ENCODE peak calls at places on chromosomes 7 and 10, in ten cellular contexts. R is Right ventricle myocardium superior; U is CD4-positive, alpha-beta T cell; T is left colon; Q is activated naive CD4-positive, alpha-beta T cell treated with anti-CD3 and anti-CD28 coated beads, Interleukin-2, amount 50 U/mL, for 72 hours; B is activated CD8-positive, alpha-beta T cell treated with anti-CD3 and anti-CD28 coated beads for 36 hours; V is stimulated activated naive CD8-positive, alpha-beta T cell treated with anti-CD3 and anti-CD28 coated beads, Interleukin-15, Interleukin-2, amounts not matched to agents 100 U/mL and 50 U/mL, for 24 hours; A is HCT116; E is central memory CD8-positive, alpha-beta T cell; Y is right cardiac atrium. H is an unnamed sample.

GRCh38 chr7:610141-610530 is 90.5 kb upstream of the PDGFA start:
- ATAC-seq in R (no peak), U (no peak), T (no peak), Q (no peak), B (peak), V (peak), A (no peak), E (no peak), Y (peak), H (no peak)

GRCh38 chr7:47937711-47938573 is 10.3 kb downstream of the PKD1L1 start:
- ATAC-seq in R (no peak), U (no peak), T (no peak), Q (no peak), B (no peak), V (no peak), A (no peak), E (peak), Y (no peak), H (no peak)

GRCh38 chr10:59382831-59383295 is 20.5 kb upstream of the FAM13C start:
- ATAC-seq in R (peak), U (no peak), T (no peak), Q (no peak), B (no peak), V (no peak), A (no peak), E (no peak), Y (peak), H (peak)

GRCh38 chr7:142313528-142313927 is 55.7 kb upstream of the PRSS58 start:
- ATAC-seq in R (no peak), U (peak), T (no peak), Q (peak), B (peak), V (no peak), A (no peak), E (peak), Y (no peak), H (no peak)

GRCh38 chr7:1431644-1432380 is 27.5 kb downstream of the MICALL2 start:
- ATAC-seq in R (no peak), U (no peak), T (peak), Q (peak), B (peak), V (no peak), A (peak), E (no peak), Y (peak), H (no peak)

GRCh38 chr10:110717830-110718595 is 73.9 kb downstream of the RBM20 start:
- ATAC-seq in R (peak), U (no peak), T (no peak), Q (no peak), B (no peak), V (no peak), A (no peak), E (no peak), Y (peak), H (peak)

GRCh38 chr10:2658780-2659179 is 408.6 kb upstream of the PFKP start:
- ATAC-seq in R (no peak), U (no peak), T (no peak), Q (no peak), B (no peak), V (no peak), A (no peak), E (no peak), Y (no peak), H (no peak)

GRCh38 chr7:127920787-127921438 is 110.3 kb downstream of the LRRC4 start:
- ATAC-seq in R (peak), U (no peak), T (no peak), Q (peak), B (peak), V (peak), A (no peak), E (no peak), Y (no peak), H (peak)

GRCh38 chr7:39753823-39754325 is 130.5 kb downstream of the RALA start:
- ATAC-seq in R (no peak), U (no peak), T (no peak), Q (no peak), B (no peak), V (no peak), A (no peak), E (no peak), Y (no peak), H (no peak)

GRCh38 chr7:43593010-43593409 is 10.1 kb downstream of the STK17A start:
- ATAC-seq in R (no peak), U (no peak), T (peak), Q (no peak), B (no peak), V (no peak), A (no peak), E (no peak), Y (no peak), H (no peak)

GRCh38 chr7:105610165-105610930 is 29.1 kb upstream of the EFCAB10 start:
- ATAC-seq in R (no peak), U (no peak), T (no peak), Q (no peak), B (no peak), V (no peak), A (no peak), E (no peak), Y (no peak), H (no peak)

GRCh38 chr10:21318768-21319167 is 206.7 kb downstream of the SKIDA1 start:
- ATAC-seq in R (no peak), U (no peak), T (no peak), Q (no peak), B (no peak), V (no peak), A (no peak), E (no peak), Y (no peak), H (no peak)

GRCh38 chr10:109852718-109853037 is 70.6 kb downstream of the XPNPEP1 start:
- ATAC-seq in R (no peak), U (no peak), T (peak), Q (peak), B (no peak), V (peak), A (peak), E (no peak), Y (no peak), H (peak)

GRCh38 chr7:112138453-112138852 is 67.7 kb downstream of the DOCK4 start:
- ATAC-seq in R (no peak), U (no peak), T (no peak), Q (no peak), B (peak), V (no peak), A (no peak), E (no peak), Y (no peak), H (no peak)

GRCh38 chr10:47423476-47423875 is 39.4 kb upstream of the ZNF488 start:
- ATAC-seq in R (no peak), U (no peak), T (no peak), Q (no peak), B (no peak), V (no peak), A (peak), E (no peak), Y (no peak), H (no peak)

GRCh38 chr10:113071446-113071845 is 121.4 kb downstream of the TCF7L2 start:
- ATAC-seq in R (peak), U (no peak), T (peak), Q (no peak), B (no peak), V (no peak), A (peak), E (no peak), Y (peak), H (no peak)

GRCh38 chr7:128270799-128271411 is 29.8 kb downstream of the LEP start:
- ATAC-seq in R (peak), U (no peak), T (peak), Q (no peak), B (no peak), V (peak), A (no peak), E (no peak), Y (peak), H (no peak)

GRCh38 chr7:7641129-7641663 is 644 bp downstream of the UMAD1 start:
- ATAC-seq in R (peak), U (peak), T (peak), Q (no peak), B (peak), V (peak), A (peak), E (peak), Y (peak), H (no peak)

GRCh38 chr10:98173258-98173657 is 38.8 kb downstream of the R3HCC1L start:
- ATAC-seq in R (no peak), U (no peak), T (no peak), Q (no peak), B (no peak), V (no peak), A (no peak), E (no peak), Y (no peak), H (no peak)

GRCh38 chr10:69389827-69390490 is 26.8 kb downstream of the TACR2 start:
- ATAC-seq in R (peak), U (no peak), T (peak), Q (no peak), B (peak), V (no peak), A (no peak), E (no peak), Y (peak), H (peak)

GRCh38 chr10:31686566-31686965 is 242.1 kb downstream of the ARHGAP12 start:
- ATAC-seq in R (peak), U (no peak), T (no peak), Q (peak), B (peak), V (no peak), A (no peak), E (no peak), Y (no peak), H (peak)

GRCh38 chr10:11048707-11049296 is 31.1 kb downstream of the CELF2 start:
- ATAC-seq in R (peak), U (no peak), T (no peak), Q (no peak), B (no peak), V (no peak), A (no peak), E (no peak), Y (peak), H (peak)

GRCh38 chr7:25545125-25546008 is 317.1 kb upstream of the NPVF start:
- ATAC-seq in R (peak), U (no peak), T (no peak), Q (no peak), B (no peak), V (no peak), A (peak), E (no peak), Y (peak), H (peak)

GRCh38 chr7:51045319-51046102 is 262.8 kb upstream of the GRB10 start:
- ATAC-seq in R (no peak), U (no peak), T (peak), Q (no peak), B (no peak), V (no peak), A (peak), E (no peak), Y (no peak), H (no peak)

GRCh38 chr7:46764100-46764941 is 817.6 kb downstream of the TNS3 start:
- ATAC-seq in R (peak), U (no peak), T (no peak), Q (no peak), B (no peak), V (no peak), A (peak), E (no peak), Y (peak), H (peak)

GRCh38 chr7:13897825-13898224 is 91.6 kb downstream of the ETV1 start:
- ATAC-seq in R (no peak), U (no peak), T (no peak), Q (no peak), B (no peak), V (no peak), A (no peak), E (no peak), Y (no peak), H (no peak)

GRCh38 chr7:134480730-134481129 is 21.8 kb upstream of the AKR1B1 start:
- ATAC-seq in R (peak), U (no peak), T (no peak), Q (no peak), B (no peak), V (no peak), A (peak), E (no peak), Y (peak), H (no peak)

GRCh38 chr10:5589963-5590511 is 65.3 kb downstream of the CALML3 start:
- ATAC-seq in R (no peak), U (peak), T (no peak), Q (peak), B (no peak), V (peak), A (no peak), E (no peak), Y (peak), H (no peak)

GRCh38 chr10:88440541-88440940 is 142.6 kb downstream of the RNLS start:
- ATAC-seq in R (no peak), U (no peak), T (no peak), Q (no peak), B (no peak), V (no peak), A (no peak), E (no peak), Y (no peak), H (no peak)

GRCh38 chr7:112161253-112162160 is 44.7 kb downstream of the DOCK4 start:
- ATAC-seq in R (no peak), U (no peak), T (no peak), Q (no peak), B (no peak), V (no peak), A (no peak), E (no peak), Y (peak), H (no peak)

GRCh38 chr10:11798862-11799735 is 24.1 kb upstream of the PROSER2 start:
- ATAC-seq in R (no peak), U (no peak), T (no peak), Q (no peak), B (no peak), V (no peak), A (no peak), E (no peak), Y (peak), H (no peak)

GRCh38 chr10:68625316-68625921 is 65.3 kb downstream of the TET1 start:
- ATAC-seq in R (no peak), U (no peak), T (no peak), Q (no peak), B (no peak), V (no peak), A (no peak), E (no peak), Y (no peak), H (no peak)

GRCh38 chr10:46091080-46091833 is 45.2 kb upstream of the MSMB start:
- ATAC-seq in R (no peak), U (peak), T (no peak), Q (peak), B (peak), V (peak), A (no peak), E (peak), Y (no peak), H (no peak)

GRCh38 chr7:90828601-90829000 is 232.5 kb downstream of the CDK14 start:
- ATAC-seq in R (no peak), U (no peak), T (no peak), Q (no peak), B (no peak), V (no peak), A (no peak), E (no peak), Y (no peak), H (no peak)

GRCh38 chr7:84204655-84205054 is 10.1 kb upstream of the SEMA3A start:
- ATAC-seq in R (no peak), U (no peak), T (no peak), Q (no peak), B (no peak), V (no peak), A (no peak), E (no peak), Y (no peak), H (no peak)

GRCh38 chr10:132566892-132567291 is 29.3 kb downstream of the INPP5A start:
- ATAC-seq in R (no peak), U (no peak), T (no peak), Q (no peak), B (no peak), V (no peak), A (no peak), E (no peak), Y (no peak), H (no peak)